ENCODE peak calls at places on chromosomes 16 and 17, in six cellular contexts. R is fibroblast of lung; N is left lung; L is neural progenitor cell; M is CD8-positive, alpha-beta memory T cell; P is IMR-90. H is an unnamed sample.

GRCh38 chr17:79019631-79020584 is 4.1 kb upstream of the C1QTNF1 start:
- DNase-seq in N (peak), M (peak), R (peak), L (peak), P (peak), H (no peak)

GRCh38 chr17:17096438-17097178 is 54.4 kb downstream of the MPRIP start:
- DNase-seq in P (peak), L (no peak), N (no peak), R (peak), M (no peak), H (no peak)

GRCh38 chr16:89344314-89344828 is 126.9 kb downstream of the ZNF778 start:
- DNase-seq in P (no peak), M (no peak), L (no peak), R (no peak), N (peak), H (no peak)

GRCh38 chr17:28725166-28725659 is 820 bp downstream of the TLCD1 start:
- DNase-seq in L (no peak), M (no peak), N (no peak), P (peak), R (peak), H (no peak)

GRCh38 chr17:17513626-17514025 is 17.4 kb upstream of the RASD1 start:
- DNase-seq in P (no peak), N (no peak), R (no peak), M (no peak), L (no peak), H (no peak)

GRCh38 chr17:82228278-82228841 is 482 bp upstream of the SLC16A3 start:
- DNase-seq in R (no peak), L (peak), N (peak), P (no peak), M (peak), H (peak)

GRCh38 chr16:30526137-30526822 is at the start of gene ZNF768:
- DNase-seq in P (no peak), R (peak), N (peak), M (no peak), L (peak), H (no peak)

GRCh38 chr16:57479043-57479421 is 7.3 kb downstream of the DOK4 start:
- DNase-seq in L (no peak), M (no peak), N (no peak), R (no peak), P (no peak), H (no peak)

GRCh38 chr16:77868478-77868877 is 80.1 kb downstream of the VAT1L start:
- DNase-seq in L (no peak), M (no peak), R (no peak), N (no peak), P (no peak), H (no peak)

GRCh38 chr16:48022496-48022895 is 133.3 kb downstream of the ABCC12 start:
- DNase-seq in P (no peak), N (no peak), M (no peak), R (no peak), L (no peak), H (no peak)
- H3K4me3 ChIP-seq in P (no peak), N (no peak), M (no peak), R (no peak), L (no peak), H (no peak)

DNA sequence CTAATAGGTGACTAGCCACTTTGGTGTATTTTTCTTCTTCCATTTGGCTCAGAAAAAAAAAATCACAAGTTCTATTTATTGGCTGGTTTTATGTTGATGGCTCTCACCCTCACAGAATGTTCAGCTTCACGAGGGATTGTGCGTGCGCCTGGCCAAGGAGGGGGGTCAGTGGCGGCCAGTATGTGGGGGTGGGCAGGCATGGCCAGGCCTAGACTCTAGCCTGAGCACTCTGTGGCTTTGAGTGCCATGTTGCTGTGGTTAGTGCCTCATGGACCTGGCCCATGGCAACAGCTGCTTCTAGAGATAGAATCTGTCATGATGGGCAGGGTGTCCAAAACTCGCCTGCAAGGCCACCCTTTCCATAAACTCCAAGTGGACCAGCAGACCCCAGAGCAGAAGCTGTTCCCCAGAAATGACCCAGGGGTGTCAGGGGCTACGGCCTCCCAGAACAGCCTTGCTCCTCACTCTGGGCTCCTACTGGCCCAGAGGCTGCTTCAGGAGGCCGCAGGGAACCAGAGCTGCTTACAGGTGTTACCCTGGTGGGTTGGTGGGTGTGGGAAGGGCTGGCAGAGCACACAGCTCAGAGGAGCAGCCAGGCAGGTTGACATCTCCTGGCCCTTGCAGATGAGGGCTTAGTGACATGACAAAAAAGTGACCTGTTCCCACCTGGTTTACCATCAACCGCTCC is 124.9 kb downstream of the SOCS1 start:
- DNase-seq in P (no peak), N (no peak), R (no peak), M (no peak), L (no peak), H (no peak)
- H3K27ac ChIP-seq in P (no peak), N (no peak), R (no peak), M (peak), L (no peak), H (no peak)

GRCh38 chr17:9004961-9005285 is 16.4 kb upstream of the NTN1 start:
- DNase-seq in M (no peak), N (no peak), R (no peak), L (no peak), P (no peak), H (no peak)

GRCh38 chr17:9003355-9004131 is 17.8 kb upstream of the NTN1 start:
- DNase-seq in N (no peak), R (no peak), M (no peak), P (no peak), L (peak), H (no peak)

GRCh38 chr17:9006175-9006767 is 15.0 kb upstream of the NTN1 start:
- DNase-seq in R (no peak), N (no peak), L (no peak), P (no peak), M (no peak), H (no peak)

GRCh38 chr17:9002610-9003354 is 18.5 kb upstream of the NTN1 start:
- DNase-seq in R (peak), L (peak), N (no peak), M (no peak), P (no peak), H (no peak)

DNA sequence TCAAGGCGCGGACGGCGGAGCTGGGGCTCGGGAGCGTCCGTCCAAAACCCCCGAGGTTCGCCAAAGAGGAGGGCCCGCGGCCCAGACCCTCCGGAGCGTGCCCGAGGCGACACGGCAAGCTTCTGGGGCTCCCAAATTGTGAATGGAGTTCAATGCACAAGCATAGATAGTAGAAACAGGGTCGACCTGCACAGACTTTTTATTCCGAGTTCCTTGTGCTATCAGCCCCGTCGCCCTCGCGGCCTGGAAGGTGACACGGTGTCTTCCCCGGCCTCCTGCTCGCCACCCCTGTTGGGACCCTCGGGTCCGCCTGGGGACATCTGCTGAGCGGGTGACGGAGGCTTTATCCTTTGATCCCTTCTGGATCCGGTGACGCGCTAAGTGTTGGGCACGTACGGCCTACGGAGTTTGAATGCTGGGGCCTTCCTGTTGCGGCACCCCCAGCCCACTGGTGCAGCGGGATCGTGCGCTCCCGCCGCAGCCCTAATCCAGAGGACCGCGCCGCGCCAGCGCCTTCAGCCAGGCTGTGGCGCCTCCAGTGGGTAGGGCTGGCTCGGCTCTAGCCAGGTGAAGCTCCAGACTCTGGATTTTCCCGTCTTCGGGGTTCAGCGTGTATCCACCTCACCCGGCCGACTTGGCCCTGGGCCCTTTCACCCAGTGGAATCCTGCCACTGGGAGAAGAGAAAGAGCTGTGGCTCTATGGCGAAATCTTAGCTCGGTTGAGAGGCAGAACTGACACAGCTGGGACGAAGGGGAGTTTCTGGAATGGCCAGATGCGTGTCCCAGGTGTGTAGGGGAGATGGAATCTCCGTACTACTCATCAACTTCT is 17.0 kb upstream of the NTN1 start:
- DNase-seq in N (no peak), P (no peak), L (peak), R (no peak), M (no peak), H (no peak)
- H3K4me3 ChIP-seq in N (no peak), P (no peak), L (peak), R (no peak), M (no peak), H (no peak)

DNA sequence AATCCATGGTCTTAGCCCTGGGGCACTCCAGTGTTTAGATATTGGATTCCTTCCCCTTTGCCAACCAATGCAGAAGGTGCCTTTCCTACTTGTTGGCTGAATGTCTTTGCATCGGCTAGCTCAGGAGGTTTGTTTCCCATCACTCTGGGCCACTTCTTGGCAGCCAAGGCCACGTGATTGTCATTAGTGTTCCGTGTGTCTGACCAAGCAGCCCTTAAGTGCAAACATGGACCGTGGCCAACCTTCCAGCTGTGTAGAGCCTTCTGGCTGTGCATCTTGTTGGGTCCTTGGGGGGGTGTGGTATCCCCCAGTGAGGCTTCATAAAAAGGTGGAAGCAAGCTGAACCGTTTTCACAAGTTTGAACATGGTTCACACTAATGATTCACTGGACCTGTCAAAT is 66.0 kb downstream of the GNAO1 start:
- DNase-seq in N (no peak), R (no peak), L (no peak), M (no peak), P (peak), H (no peak)
- H3K27ac ChIP-seq in N (no peak), R (no peak), L (no peak), M (no peak), P (no peak), H (no peak)

GRCh38 chr17:81151039-81151677 is 14.1 kb upstream of the PVALEF start:
- DNase-seq in M (no peak), N (no peak), R (no peak), P (no peak), L (no peak), H (no peak)
- H3K4me3 ChIP-seq in M (no peak), N (peak), R (no peak), P (no peak), L (no peak), H (no peak)

DNA sequence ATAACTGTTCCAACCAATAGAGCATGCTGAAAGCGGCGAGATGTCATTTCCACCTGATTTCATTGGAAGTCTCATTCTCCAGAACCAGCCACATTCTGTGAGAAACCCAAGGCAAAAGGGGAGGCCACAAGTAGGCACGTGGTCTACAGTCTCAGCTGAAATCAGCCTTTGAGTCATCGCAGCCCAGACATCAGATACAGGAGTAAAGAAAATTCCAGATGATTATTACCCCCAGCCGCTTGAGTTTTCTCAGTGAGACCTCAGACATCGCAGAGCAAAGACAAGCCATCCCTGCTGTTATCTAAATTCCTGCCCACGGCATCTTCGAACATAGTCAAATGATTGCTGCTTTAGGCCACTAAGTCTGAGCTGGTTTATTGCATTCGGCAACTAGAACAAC is 23.1 kb downstream of the STAT3 start:
- DNase-seq in M (no peak), L (no peak), R (peak), P (peak), N (no peak), H (no peak)
- H3K27ac ChIP-seq in M (no peak), L (no peak), R (no peak), P (no peak), N (peak), H (no peak)

GRCh38 chr16:23965137-23965733 is 129.5 kb downstream of the PRKCB start:
- DNase-seq in M (no peak), N (no peak), R (no peak), L (no peak), P (no peak), H (no peak)

GRCh38 chr16:23966577-23966976 is 130.8 kb downstream of the PRKCB start:
- DNase-seq in P (no peak), N (no peak), M (no peak), R (no peak), L (no peak), H (no peak)

GRCh38 chr16:23969468-23970297 is 133.9 kb downstream of the PRKCB start:
- DNase-seq in R (no peak), N (no peak), P (no peak), L (no peak), M (no peak), H (no peak)

GRCh38 chr16:23967775-23968571 is 132.2 kb downstream of the PRKCB start:
- DNase-seq in L (no peak), P (no peak), N (no peak), R (no peak), M (no peak), H (no peak)

GRCh38 chr16:23967018-23967417 is 131.2 kb downstream of the PRKCB start:
- DNase-seq in L (no peak), P (no peak), M (no peak), R (no peak), N (no peak), H (no peak)
- H3K4me3 ChIP-seq in L (no peak), P (no peak), M (no peak), R (no peak), N (no peak), H (no peak)

GRCh38 chr17:77354721-77355455 is 214.1 kb downstream of the SEC14L1 start:
- DNase-seq in R (peak), N (peak), L (no peak), P (peak), M (peak), H (no peak)

GRCh38 chr17:77352996-77353395 is 212.2 kb downstream of the SEC14L1 start:
- DNase-seq in R (no peak), N (no peak), L (no peak), P (no peak), M (peak), H (no peak)

GRCh38 chr17:77354420-77354720 is 213.6 kb downstream of the SEC14L1 start:
- DNase-seq in M (peak), N (no peak), P (no peak), L (no peak), R (no peak), H (no peak)

GRCh38 chr17:77352441-77352840 is 211.7 kb downstream of the SEC14L1 start:
- DNase-seq in M (no peak), L (no peak), N (no peak), R (no peak), P (no peak), H (no peak)

GRCh38 chr17:77353684-77354419 is 213.1 kb downstream of the SEC14L1 start:
- DNase-seq in N (no peak), L (no peak), P (peak), R (no peak), M (peak), H (no peak)
- H3K27ac ChIP-seq in N (peak), L (no peak), P (peak), R (peak), M (no peak), H (no peak)